ENCODE peak calls at places on chromosomes 13 and 19, in six cellular contexts. One of them, this sample, is unnamed.
A peak's percentile ranks its signal among the peaks of the same experiment; 100 is the strongest.

GRCh38 chr13:106357198-106357597 is 178.3 kb downstream of the EFNB2 start:
- DNase-seq in neural progenitor cell: peak; percentile 16
- DNase-seq in K562: no peak
- DNase-seq in mesendoderm: no peak
- DNase-seq in HepG2: no peak
- DNase-seq in fibroblast of lung: no peak
- DNase-seq in this sample: no peak

GRCh38 chr13:111629933-111630332 is 309.5 kb downstream of the TEX29 start:
- DNase-seq in neural progenitor cell: peak; percentile 42
- DNase-seq in K562: no peak
- DNase-seq in mesendoderm: no peak
- DNase-seq in HepG2: no peak
- DNase-seq in fibroblast of lung: no peak
- DNase-seq in this sample: no peak

GRCh38 chr13:109836629-109837607 is 50.5 kb upstream of the IRS2 start:
- DNase-seq in neural progenitor cell: no peak
- DNase-seq in K562: no peak
- DNase-seq in mesendoderm: no peak
- DNase-seq in HepG2: peak; percentile 13
- DNase-seq in fibroblast of lung: no peak
- DNase-seq in this sample: peak; percentile 69

GRCh38 chr13:107867701-107868661 is 347.4 kb downstream of the LIG4 start:
- DNase-seq in neural progenitor cell: peak; percentile 83
- DNase-seq in K562: peak; percentile 85
- DNase-seq in mesendoderm: peak; percentile 76
- DNase-seq in HepG2: no peak
- DNase-seq in fibroblast of lung: peak; percentile 52
- DNase-seq in this sample: no peak

GRCh38 chr19:18833849-18834643 is 2.3 kb downstream of the UPF1 start:
- DNase-seq in neural progenitor cell: peak; percentile 71
- DNase-seq in K562: no peak
- DNase-seq in mesendoderm: no peak
- DNase-seq in HepG2: peak; percentile 53
- DNase-seq in fibroblast of lung: no peak
- DNase-seq in this sample: peak; percentile 57

GRCh38 chr13:70580825-70581224 is 472.6 kb upstream of the KLHL1 start:
- DNase-seq in neural progenitor cell: no peak
- DNase-seq in K562: no peak
- DNase-seq in mesendoderm: no peak
- DNase-seq in HepG2: no peak
- DNase-seq in fibroblast of lung: no peak
- DNase-seq in this sample: no peak

GRCh38 chr13:59677966-59678814 is 485.5 kb downstream of the DIAPH3 start:
- DNase-seq in neural progenitor cell: peak; percentile 65
- DNase-seq in K562: peak; percentile 15
- DNase-seq in mesendoderm: peak; percentile 64
- DNase-seq in HepG2: peak; percentile 42
- DNase-seq in fibroblast of lung: peak; percentile 53
- DNase-seq in this sample: no peak

GRCh38 chr19:48724796-48725753 is 5.5 kb upstream of the MAMSTR start:
- DNase-seq in neural progenitor cell: peak; percentile 79
- DNase-seq in K562: peak; percentile 79
- DNase-seq in mesendoderm: peak; percentile 77
- DNase-seq in HepG2: no peak
- DNase-seq in fibroblast of lung: peak; percentile 81
- DNase-seq in this sample: peak; percentile 66

DNA sequence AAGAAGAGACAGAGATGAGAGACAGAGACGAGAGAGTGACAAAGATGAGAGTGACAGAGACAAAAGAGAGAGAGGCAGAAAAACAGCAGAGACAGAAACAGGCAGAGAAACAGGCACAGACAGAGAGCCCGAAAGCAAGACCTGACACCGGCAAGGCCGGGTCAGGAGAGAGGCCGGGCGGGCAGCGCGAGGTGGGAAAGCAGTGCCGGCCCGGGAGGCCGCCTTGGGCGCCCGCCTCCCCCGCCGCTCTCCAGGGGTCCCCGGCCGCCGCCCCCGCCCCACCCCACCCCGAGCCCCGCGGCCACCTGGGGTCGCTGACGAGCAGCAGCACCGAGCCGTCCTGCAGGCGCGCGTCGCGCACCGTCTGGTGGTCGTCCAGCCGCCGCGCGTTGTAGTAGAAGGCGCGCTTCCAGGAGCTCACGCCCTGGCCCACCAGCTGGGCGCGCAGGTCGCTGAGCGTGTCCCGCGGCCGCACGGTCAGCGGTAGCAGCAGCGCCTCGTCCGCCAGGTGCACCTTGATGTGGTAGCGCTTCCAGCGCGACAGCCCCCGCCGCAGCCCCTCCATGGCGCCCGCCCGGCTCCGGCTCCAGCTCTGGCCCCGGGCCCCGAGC is at the start of gene TINCR:
- DNase-seq in neural progenitor cell: peak; percentile 85
- DNase-seq in K562: no peak
- DNase-seq in mesendoderm: peak; percentile 50
- DNase-seq in HepG2: no peak
- DNase-seq in fibroblast of lung: no peak
- DNase-seq in this sample: no peak
- H3K9ac ChIP-seq in neural progenitor cell: no peak within 1 kb of the TSS
- H3K9ac ChIP-seq in K562: no peak within 1 kb of the TSS
- H3K9ac ChIP-seq in mesendoderm: peak within 1 kb of the TSS; percentile 32
- H3K9ac ChIP-seq in HepG2: no peak within 1 kb of the TSS
- H3K9ac ChIP-seq in fibroblast of lung: no peak within 1 kb of the TSS
- H3K9ac ChIP-seq in this sample: no peak within 1 kb of the TSS

DNA sequence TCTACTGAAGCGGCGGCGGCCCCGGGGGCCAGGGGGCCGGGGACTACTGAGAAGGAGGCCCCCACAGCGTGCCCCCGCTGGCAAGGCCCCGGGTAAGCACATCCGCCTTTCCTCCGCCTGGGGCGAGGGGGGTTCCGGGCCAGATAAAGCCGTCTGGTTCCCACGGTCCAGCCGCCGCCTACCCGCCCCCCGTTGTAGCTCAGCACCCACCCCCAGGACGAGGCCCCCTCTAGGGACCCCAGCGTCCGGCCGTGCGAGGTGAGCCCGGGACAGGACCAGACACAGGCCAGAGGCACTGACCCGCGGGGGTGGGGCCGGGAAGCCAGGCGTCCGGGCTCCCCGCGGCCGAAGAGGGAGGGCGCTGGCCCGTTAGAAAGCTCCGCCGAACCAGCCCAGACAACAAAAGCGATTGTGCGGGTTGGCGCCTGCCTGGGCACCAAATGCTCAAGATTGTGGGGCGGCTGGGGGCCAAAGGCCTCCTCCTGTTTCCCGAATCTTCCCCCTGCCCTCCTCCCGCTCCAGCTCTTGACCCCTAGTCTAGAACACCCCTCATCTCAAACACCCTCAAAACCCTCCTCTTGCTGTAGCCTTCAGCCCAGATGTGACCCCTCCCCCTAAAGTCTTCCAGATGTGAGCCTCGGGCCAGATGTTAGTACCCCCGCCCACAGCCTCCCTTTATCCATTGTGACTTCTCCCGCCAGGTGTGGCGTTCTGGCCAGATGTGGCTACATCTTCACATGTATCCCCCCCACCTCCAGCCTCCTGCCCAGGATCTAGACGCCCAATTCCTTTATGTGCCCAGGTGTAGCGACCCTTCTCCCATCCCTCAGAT is 867 bp upstream of the LTBP4 start:
- DNase-seq in neural progenitor cell: peak; percentile 23
- DNase-seq in K562: no peak
- DNase-seq in mesendoderm: no peak
- DNase-seq in HepG2: no peak
- DNase-seq in fibroblast of lung: no peak
- DNase-seq in this sample: no peak
- H3K4me3 ChIP-seq in neural progenitor cell: peak overlapping the region; percentile 51
- H3K4me3 ChIP-seq in K562: no peak overlapping the region
- H3K4me3 ChIP-seq in mesendoderm: no peak overlapping the region
- H3K4me3 ChIP-seq in HepG2: no peak overlapping the region
- H3K4me3 ChIP-seq in fibroblast of lung: no peak overlapping the region
- H3K4me3 ChIP-seq in this sample: no peak overlapping the region

GRCh38 chr19:15894359-15894758 is 3.5 kb downstream of the CYP4F2 start:
- DNase-seq in neural progenitor cell: no peak
- DNase-seq in K562: no peak
- DNase-seq in mesendoderm: no peak
- DNase-seq in HepG2: no peak
- DNase-seq in fibroblast of lung: no peak
- DNase-seq in this sample: no peak
- H3K9ac ChIP-seq in neural progenitor cell: no peak overlapping the region
- H3K9ac ChIP-seq in K562: no peak overlapping the region
- H3K9ac ChIP-seq in mesendoderm: no peak overlapping the region
- H3K9ac ChIP-seq in HepG2: no peak overlapping the region
- H3K9ac ChIP-seq in fibroblast of lung: no peak overlapping the region
- H3K9ac ChIP-seq in this sample: no peak overlapping the region

DNA sequence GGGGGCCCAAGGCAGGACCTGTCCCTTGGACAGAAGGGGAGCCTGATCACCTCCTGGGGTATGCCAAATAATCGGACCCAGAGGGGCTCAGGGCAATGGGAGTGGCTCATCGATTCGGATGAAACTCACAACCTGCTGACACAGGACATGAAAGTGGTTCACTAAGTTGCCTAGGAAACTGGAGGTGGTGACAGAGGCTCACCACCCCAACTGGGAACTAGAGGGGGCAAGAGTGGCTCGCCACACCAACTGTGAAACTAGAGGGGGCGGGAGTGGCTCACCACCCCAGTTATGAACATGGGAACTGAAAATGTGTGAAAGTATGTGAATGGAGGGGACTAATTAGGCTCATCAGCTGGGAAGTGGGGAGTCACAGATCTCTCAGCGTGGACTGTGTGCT is 46.3 kb upstream of the ZNF737 start:
- DNase-seq in neural progenitor cell: no peak
- DNase-seq in K562: no peak
- DNase-seq in mesendoderm: no peak
- DNase-seq in HepG2: no peak
- DNase-seq in fibroblast of lung: no peak
- DNase-seq in this sample: no peak
- H3K4me3 ChIP-seq in neural progenitor cell: no peak overlapping the region
- H3K4me3 ChIP-seq in K562: no peak overlapping the region
- H3K4me3 ChIP-seq in mesendoderm: no peak overlapping the region
- H3K4me3 ChIP-seq in HepG2: peak overlapping the region; percentile 23
- H3K4me3 ChIP-seq in fibroblast of lung: no peak overlapping the region
- H3K4me3 ChIP-seq in this sample: no peak overlapping the region

DNA sequence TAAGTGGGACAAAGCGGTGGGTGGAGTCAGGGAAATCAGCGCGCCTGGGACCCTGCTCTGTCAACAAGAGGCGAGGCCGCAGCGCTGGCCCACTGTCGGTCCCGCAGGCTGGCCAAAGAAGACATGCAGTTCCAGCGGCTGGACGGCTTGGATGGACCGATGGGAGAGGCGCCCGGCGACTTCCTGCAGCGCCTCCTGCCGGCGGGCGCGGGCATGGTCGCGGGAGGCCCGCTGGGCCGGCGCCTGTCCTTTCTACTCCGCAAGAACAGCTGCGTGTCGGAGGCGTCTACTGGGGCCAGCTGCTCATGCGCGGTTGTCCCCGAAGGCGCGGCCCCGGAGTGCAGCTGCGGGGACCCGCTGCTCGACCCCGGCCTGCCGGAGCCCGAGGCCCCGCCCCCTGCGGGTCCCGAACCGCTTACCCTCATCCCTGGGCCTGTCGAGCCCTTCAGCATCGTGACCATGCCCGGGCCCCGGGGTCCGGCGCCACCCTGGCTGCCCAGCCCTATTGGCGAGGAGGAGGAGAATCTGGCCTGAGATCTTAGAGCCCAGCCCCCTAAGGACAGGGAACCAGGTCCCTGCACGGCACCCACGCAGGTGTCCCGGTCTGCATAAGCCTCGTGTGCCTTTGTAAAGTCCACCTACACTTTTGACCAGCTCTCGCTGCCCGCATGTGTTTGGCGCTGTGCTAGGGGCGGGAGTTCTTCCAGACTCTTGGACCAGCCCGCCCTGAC is 6.1 kb downstream of the BEST2 start:
- DNase-seq in neural progenitor cell: peak; percentile 90
- DNase-seq in K562: peak; percentile 84
- DNase-seq in mesendoderm: peak; percentile 89
- DNase-seq in HepG2: peak; percentile 70
- DNase-seq in fibroblast of lung: peak; percentile 63
- DNase-seq in this sample: peak; percentile 67
- H3K9ac ChIP-seq in neural progenitor cell: no peak overlapping the region
- H3K9ac ChIP-seq in K562: peak overlapping the region; percentile 85
- H3K9ac ChIP-seq in mesendoderm: peak overlapping the region; percentile 36
- H3K9ac ChIP-seq in HepG2: peak overlapping the region; percentile 56
- H3K9ac ChIP-seq in fibroblast of lung: no peak overlapping the region
- H3K9ac ChIP-seq in this sample: no peak overlapping the region

DNA sequence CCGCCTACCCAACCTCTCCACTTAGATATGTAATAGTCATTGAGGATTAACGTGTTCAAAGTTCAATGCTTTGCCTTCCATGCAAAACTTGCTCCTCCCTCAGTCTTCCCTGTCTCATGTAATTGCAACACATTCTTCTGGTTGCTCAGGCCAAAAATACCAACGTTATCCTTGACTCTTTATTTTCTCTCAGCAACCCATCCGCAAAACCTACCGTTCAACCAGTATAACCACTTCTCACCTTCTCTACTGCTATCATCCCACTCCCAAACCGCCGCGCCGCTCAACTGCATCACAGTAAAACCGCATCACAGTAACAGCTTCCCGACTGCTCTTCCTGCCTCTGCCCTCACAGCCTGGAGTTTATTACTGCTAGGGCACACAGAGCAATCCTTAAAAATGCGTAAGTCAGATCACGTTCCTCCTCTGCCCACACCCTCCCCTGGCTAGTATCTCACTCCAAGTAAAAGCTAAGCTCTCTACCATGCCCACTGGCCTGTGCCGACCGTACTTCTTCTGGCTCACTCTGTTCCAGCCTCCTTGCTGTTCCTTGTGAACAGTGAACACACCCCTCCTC is 8.2 kb downstream of the MTIF3 start:
- DNase-seq in neural progenitor cell: no peak
- DNase-seq in K562: no peak
- DNase-seq in mesendoderm: no peak
- DNase-seq in HepG2: no peak
- DNase-seq in fibroblast of lung: no peak
- DNase-seq in this sample: peak; percentile 61
- H3K4me3 ChIP-seq in neural progenitor cell: no peak overlapping the region
- H3K4me3 ChIP-seq in K562: no peak overlapping the region
- H3K4me3 ChIP-seq in mesendoderm: no peak overlapping the region
- H3K4me3 ChIP-seq in HepG2: no peak overlapping the region
- H3K4me3 ChIP-seq in fibroblast of lung: no peak overlapping the region
- H3K4me3 ChIP-seq in this sample: no peak overlapping the region

GRCh38 chr19:2394669-2395292 is 32.6 kb downstream of the TIMM13 start:
- DNase-seq in neural progenitor cell: no peak
- DNase-seq in K562: no peak
- DNase-seq in mesendoderm: no peak
- DNase-seq in HepG2: peak; percentile 76
- DNase-seq in fibroblast of lung: no peak
- DNase-seq in this sample: peak; percentile 73
- H3K9ac ChIP-seq in neural progenitor cell: no peak overlapping the region
- H3K9ac ChIP-seq in K562: no peak overlapping the region
- H3K9ac ChIP-seq in mesendoderm: no peak overlapping the region
- H3K9ac ChIP-seq in HepG2: peak overlapping the region; percentile 57
- H3K9ac ChIP-seq in fibroblast of lung: no peak overlapping the region
- H3K9ac ChIP-seq in this sample: no peak overlapping the region

DNA sequence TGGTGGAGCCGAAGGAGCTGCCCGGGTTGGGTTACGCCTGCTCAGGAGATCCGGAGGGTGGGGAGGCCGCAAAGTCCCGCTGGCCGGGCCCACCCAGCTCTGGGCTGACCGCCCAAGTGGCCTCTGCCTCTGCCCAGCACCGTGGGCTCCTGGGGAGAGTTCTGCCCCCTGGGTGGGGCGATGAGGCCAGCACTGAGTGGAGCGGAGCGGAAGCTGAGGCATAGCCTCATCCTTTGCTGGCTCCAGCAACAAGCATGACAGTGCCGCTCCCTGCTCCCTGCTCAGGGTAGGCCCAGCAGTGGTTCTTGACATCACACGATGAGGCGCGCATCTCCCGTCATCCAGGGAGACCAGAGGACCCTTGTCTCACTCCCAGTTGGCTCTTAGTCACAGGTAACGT is 22.5 kb downstream of the CCDC8 start:
- DNase-seq in neural progenitor cell: no peak
- DNase-seq in K562: no peak
- DNase-seq in mesendoderm: no peak
- DNase-seq in HepG2: no peak
- DNase-seq in fibroblast of lung: no peak
- DNase-seq in this sample: no peak
- H3K4me3 ChIP-seq in neural progenitor cell: no peak overlapping the region
- H3K4me3 ChIP-seq in K562: no peak overlapping the region
- H3K4me3 ChIP-seq in mesendoderm: no peak overlapping the region
- H3K4me3 ChIP-seq in HepG2: no peak overlapping the region
- H3K4me3 ChIP-seq in fibroblast of lung: no peak overlapping the region
- H3K4me3 ChIP-seq in this sample: no peak overlapping the region